ENCODE peak calls at places on chromosomes 7 and 10, in six cellular contexts. T is activated naive CD8-positive, alpha-beta T cell treated with anti-CD3 and anti-CD28 coated beads, Interleukin-2, amount 50 U/mL, for 24 hours; J is Right ventricle myocardium inferior; Q is aorta; D is IMR-90; K is activated CD4-positive, CD25-positive, alpha-beta regulatory T cell treated with anti-CD3 and anti-CD28 coated beads, Interleukin-2, amount 50 U/mL, for 24 hours. W is an unnamed sample.

GRCh38 chr10:17006631-17007161 is 122.9 kb downstream of the CUBN start:
- ATAC-seq in T (no peak), J (no peak), Q (no peak), D (no peak), K (no peak), W (no peak)

GRCh38 chr10:88012627-88013026 is 149.2 kb downstream of the PTEN start:
- ATAC-seq in T (no peak), J (peak; percentile 60), Q (peak; percentile 52), D (no peak), K (no peak), W (no peak)

GRCh38 chr10:47230482-47230881 is 69.5 kb upstream of the GDF10 start:
- ATAC-seq in T (peak; percentile 52), J (peak; percentile 33), Q (peak; percentile 30), D (no peak), K (peak; percentile 17), W (no peak)

GRCh38 chr7:25557379-25557916 is 329.2 kb upstream of the NPVF start:
- ATAC-seq in T (no peak), J (no peak), Q (no peak), D (no peak), K (peak; percentile 30), W (peak; percentile 49)

GRCh38 chr7:74498996-74499834 is 45.5 kb downstream of the GTF2IRD1 start:
- ATAC-seq in T (no peak), J (peak; percentile 74), Q (no peak), D (peak; percentile 49), K (no peak), W (no peak)

GRCh38 chr10:101880190-101880573 is 36.6 kb upstream of the KCNIP2 start:
- ATAC-seq in T (no peak), J (no peak), Q (no peak), D (no peak), K (no peak), W (no peak)

GRCh38 chr7:77352688-77353406 is 63.3 kb downstream of the GSAP start:
- ATAC-seq in T (peak; percentile 10), J (no peak), Q (no peak), D (peak; percentile 48), K (peak; percentile 30), W (no peak)

GRCh38 chr10:5447071-5447470 is 34.7 kb downstream of the NET1 start:
- ATAC-seq in T (no peak), J (no peak), Q (no peak), D (peak; percentile 5), K (no peak), W (no peak)

GRCh38 chr10:95400789-95401188 is 110.0 kb upstream of the PDLIM1 start:
- ATAC-seq in T (no peak), J (no peak), Q (no peak), D (no peak), K (no peak), W (no peak)

GRCh38 chr10:103685880-103686669 is 169.3 kb downstream of the SH3PXD2A start:
- ATAC-seq in T (peak; percentile 86), J (peak; percentile 75), Q (peak; percentile 86), D (peak; percentile 97), K (peak; percentile 87), W (peak; percentile 95)

GRCh38 chr10:123349203-123349602 is 195.0 kb downstream of the BUB3 start:
- ATAC-seq in T (no peak), J (no peak), Q (no peak), D (no peak), K (no peak), W (no peak)

GRCh38 chr10:21055339-21056135 is 158.4 kb upstream of the NEBL start:
- ATAC-seq in T (peak; percentile 76), J (no peak), Q (no peak), D (no peak), K (peak; percentile 82), W (no peak)

GRCh38 chr10:78377362-78377761 is 343.7 kb downstream of the RPS24 start:
- ATAC-seq in T (no peak), J (no peak), Q (no peak), D (no peak), K (no peak), W (no peak)

GRCh38 chr7:40474790-40475680 is 340.2 kb downstream of the SUGCT start:
- ATAC-seq in T (peak; percentile 57), J (no peak), Q (no peak), D (no peak), K (peak; percentile 38), W (no peak)

GRCh38 chr7:135204271-135204872 is 7.0 kb downstream of the WDR91 start:
- ATAC-seq in T (no peak), J (no peak), Q (peak; percentile 46), D (peak; percentile 84), K (no peak), W (no peak)

GRCh38 chr7:23234569-23235296 is 11.8 kb upstream of the GPNMB start:
- ATAC-seq in T (no peak), J (no peak), Q (no peak), D (no peak), K (no peak), W (no peak)

GRCh38 chr7:129278688-129279087 is 53.9 kb downstream of the AHCYL2 start:
- ATAC-seq in T (no peak), J (no peak), Q (no peak), D (no peak), K (no peak), W (no peak)

GRCh38 chr7:131945948-131946525 is 389.6 kb upstream of the PODXL start:
- ATAC-seq in T (no peak), J (no peak), Q (no peak), D (no peak), K (no peak), W (no peak)

GRCh38 chr10:126207313-126207771 is 180.9 kb downstream of the ADAM12 start:
- ATAC-seq in T (no peak), J (no peak), Q (no peak), D (peak; percentile 48), K (no peak), W (no peak)

GRCh38 chr7:139739863-139740597 is 37.8 kb downstream of the HIPK2 start:
- ATAC-seq in T (no peak), J (peak; percentile 53), Q (peak; percentile 30), D (no peak), K (no peak), W (no peak)

GRCh38 chr7:45048748-45049147 is 40.0 kb downstream of the NACAD start:
- ATAC-seq in T (peak; percentile 50), J (no peak), Q (no peak), D (no peak), K (peak; percentile 93), W (no peak)